ENCODE peak calls at places on chromosomes 5 and 9, in seven cellular contexts. J is PC-9, M is IMR-90, Y is hepatocyte, D is endothelial cell of umbilical vein, Z is SK-N-SH, Q is HCT116. O is an unnamed sample. For H3K9me3 and H4K20me1, the result is how much of the 10 kb centered on the place peaks cover.

GRCh38 chr5:68534131-68534940 is 318.8 kb downstream of the PIK3R1 start:
- DNase-seq in Q (no peak), Z (peak), D (no peak), M (no peak), Y (peak), J (no peak), O (peak)

GRCh38 chr5:74212336-74212735 is 428.2 kb downstream of the ENC1 start:
- DNase-seq in Q (peak), D (peak), M (peak), Z (no peak), Y (no peak), J (no peak), O (peak)

GRCh38 chr9:129491486-129491855 is 129.4 kb downstream of the C9orf50 start:
- DNase-seq in D (peak), M (no peak), Z (no peak), Y (peak), J (no peak), Q (no peak), O (no peak)

GRCh38 chr5:180170810-180171567 is 38.0 kb downstream of the RASGEF1C start:
- DNase-seq in Y (no peak), Z (no peak), D (no peak), J (no peak), M (no peak), Q (no peak), O (no peak)

GRCh38 chr9:122007837-122008236 is 85.3 kb downstream of the TTLL11 start:
- DNase-seq in Y (no peak), Z (no peak), J (no peak), D (no peak), M (no peak), Q (no peak), O (no peak)

GRCh38 chr9:126852289-126852688 is 8.2 kb upstream of the ZBTB34 start:
- DNase-seq in M (no peak), D (no peak), Q (no peak), J (no peak), Z (no peak), Y (no peak), O (no peak)

GRCh38 chr9:130518943-130519772 is 60.2 kb upstream of the FUBP3 start:
- DNase-seq in Y (no peak), J (no peak), Q (no peak), Z (peak), D (peak), M (no peak), O (no peak)

GRCh38 chr5:18220631-18221030 is 586.4 kb downstream of the TAF11L14 start:
- DNase-seq in D (no peak), Z (no peak), J (no peak), Q (no peak), M (no peak), Y (no peak), O (peak)

GRCh38 chr5:123803359-123803758 is 291.4 kb downstream of the CSNK1G3 start:
- DNase-seq in J (no peak), Q (no peak), Z (no peak), Y (no peak), D (no peak), M (no peak), O (no peak)

GRCh38 chr5:6872441-6873160 is 159.4 kb downstream of the TENT4A start:
- DNase-seq in Z (no peak), D (no peak), Q (no peak), J (no peak), Y (no peak), M (no peak), O (no peak)

GRCh38 chr9:114488398-114489129 is 16.7 kb downstream of the WHRN start:
- DNase-seq in Y (no peak), D (no peak), M (no peak), J (no peak), Z (no peak), Q (no peak), O (no peak)

GRCh38 chr5:180138976-180139730 is 67.6 kb upstream of the RNF130 start:
- DNase-seq in Q (no peak), J (no peak), D (no peak), M (no peak), Z (no peak), Y (no peak), O (no peak)

GRCh38 chr5:137867664-137868063 is at the start of gene MYOT:
- DNase-seq in Y (no peak), Z (no peak), Q (no peak), J (no peak), M (no peak), D (no peak), O (no peak)

GRCh38 chr9:115850548-115851304 is 302.9 kb upstream of the PAPPA start:
- DNase-seq in M (peak), Q (no peak), J (no peak), Z (no peak), Y (no peak), D (no peak), O (peak)

GRCh38 chr9:112765281-112765680 is 14.7 kb downstream of the SNX30 start:
- DNase-seq in D (no peak), J (no peak), Z (no peak), M (no peak), Q (no peak), Y (no peak), O (no peak)

GRCh38 chr9:134671341-134672113 is 29.9 kb downstream of the COL5A1 start:
- DNase-seq in Q (no peak), M (no peak), Y (no peak), Z (no peak), D (no peak), J (no peak), O (peak)

GRCh38 chr9:68873179-68873578 is 140.7 kb downstream of the PRKACG start:
- DNase-seq in Z (no peak), M (no peak), D (no peak), J (no peak), Q (no peak), Y (no peak), O (no peak)

GRCh38 chr9:82271099-82271498 is 282.5 kb downstream of the SPATA31D1 start:
- DNase-seq in D (no peak), Z (no peak), M (peak), J (no peak), Q (no peak), Y (no peak), O (peak)

GRCh38 chr5:172188033-172188892 is at the start of gene STK10:
- DNase-seq in M (peak), Z (peak), J (peak), D (peak), Y (peak), Q (peak), O (peak)

GRCh38 chr5:56175465-56175864 is 57.7 kb downstream of the ANKRD55 start:
- DNase-seq in J (peak), Q (peak), D (peak), M (peak), Y (peak), Z (no peak), O (peak)

GRCh38 chr5:179762079-179762780 is 29.6 kb downstream of the MAML1 start:
- DNase-seq in Q (no peak), D (no peak), J (peak), Z (peak), M (no peak), Y (peak), O (peak)

GRCh38 chr9:79799691-79800345 is 228.1 kb downstream of the TLE4 start:
- DNase-seq in Q (no peak), Z (no peak), Y (peak), M (no peak), J (no peak), D (peak), O (no peak)

GRCh38 chr9:4739587-4740372 is 1.2 kb downstream of the AK3 start:
- DNase-seq in Y (peak), Z (peak), M (no peak), D (no peak), J (no peak), Q (no peak), O (peak)

GRCh38 chr5:143977891-143978448 is 166.0 kb downstream of the HMHB1 start:
- DNase-seq in Z (no peak), Y (no peak), J (peak), Q (no peak), D (peak), M (no peak), O (peak)

GRCh38 chr9:136664799-136665082 is 2.0 kb downstream of the EGFL7 start:
- DNase-seq in D (no peak), Y (no peak), M (no peak), J (no peak), Q (no peak), Z (no peak), O (no peak)

GRCh38 chr5:35884125-35884788 is 27.6 kb downstream of the IL7R start:
- DNase-seq in J (peak), Q (no peak), Z (no peak), Y (no peak), D (peak), M (peak), O (peak)

GRCh38 chr5:174404848-174405247 is 319.5 kb upstream of the MSX2 start:
- DNase-seq in Y (no peak), D (no peak), Z (no peak), M (no peak), Q (no peak), J (no peak), O (no peak)

GRCh38 chr5:135477594-135477993 is 25.4 kb upstream of the TIFAB start:
- DNase-seq in Q (no peak), J (no peak), M (no peak), Z (no peak), D (no peak), Y (no peak), O (no peak)

GRCh38 chr9:16321461-16322119 is 548.9 kb downstream of the BNC2 start:
- DNase-seq in J (no peak), Y (no peak), D (peak), M (peak), Q (no peak), Z (peak), O (peak)

GRCh38 chr9:82606761-82607382 is 456.1 kb downstream of the RASEF start:
- DNase-seq in D (peak), M (peak), Y (peak), J (peak), Q (peak), Z (peak), O (peak)

DNA sequence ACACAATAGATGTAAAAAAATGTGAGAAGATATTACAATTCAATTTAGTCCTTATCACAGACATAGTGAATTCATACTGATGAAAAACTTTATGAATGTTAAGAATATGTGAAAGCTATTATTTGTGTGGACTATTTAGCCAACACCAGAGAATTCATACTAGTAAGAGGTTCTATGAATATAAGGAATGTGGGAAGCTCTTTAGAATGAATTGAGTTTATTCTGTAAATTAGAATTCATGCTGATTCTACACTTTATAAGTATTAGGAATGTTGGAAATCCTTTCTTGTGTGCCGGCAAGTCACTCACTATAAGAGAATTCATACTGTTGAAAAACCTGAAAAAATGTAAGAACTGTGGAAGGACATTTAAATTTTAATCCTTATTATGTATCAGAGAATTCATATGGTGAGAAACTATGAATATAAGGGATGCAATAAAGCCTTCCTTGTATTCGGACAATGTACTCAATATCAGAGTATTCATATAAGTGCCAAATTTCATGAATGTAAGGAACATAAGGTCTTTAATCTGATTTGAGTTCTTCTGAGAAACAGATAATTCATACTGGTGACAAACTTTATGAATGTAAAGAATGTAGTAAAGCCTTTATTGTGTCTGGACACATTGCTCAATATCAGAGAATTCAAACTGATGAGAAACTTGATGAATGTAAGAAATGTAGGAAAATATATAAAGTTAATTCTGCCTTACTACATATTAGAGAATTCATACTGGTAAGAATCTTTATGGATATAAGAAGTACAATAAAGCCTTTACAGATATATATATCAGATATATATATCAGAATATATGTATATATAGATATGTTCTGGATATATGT is 21.5 kb upstream of the PCDHA1 start:
- DNase-seq in Q (no peak), D (peak), M (no peak), J (no peak), Z (no peak), Y (no peak), O (peak)
- H3K9me3 ChIP-seq in Q (under half), D (under half), M (under half), J (half or more), Z (under half), Y (under half), O (under half)

GRCh38 chr5:141322261-141322660 is 1.7 kb upstream of the TAF7 start:
- DNase-seq in Z (no peak), Y (no peak), Q (no peak), M (no peak), J (no peak), D (no peak), O (no peak)

GRCh38 chr5:141320225-141321169 is at the start of gene TAF7:
- DNase-seq in Y (peak), M (peak), J (peak), D (peak), Q (peak), Z (peak), O (peak)

GRCh38 chr5:141319699-141320098 is 885 bp downstream of the TAF7 start:
- DNase-seq in J (no peak), Q (no peak), D (no peak), Z (no peak), M (no peak), Y (no peak), O (no peak)

GRCh38 chr5:141313711-141314110 is 6.9 kb downstream of the TAF7 start:
- DNase-seq in Q (no peak), M (no peak), D (no peak), Z (no peak), Y (no peak), J (no peak), O (no peak)

DNA sequence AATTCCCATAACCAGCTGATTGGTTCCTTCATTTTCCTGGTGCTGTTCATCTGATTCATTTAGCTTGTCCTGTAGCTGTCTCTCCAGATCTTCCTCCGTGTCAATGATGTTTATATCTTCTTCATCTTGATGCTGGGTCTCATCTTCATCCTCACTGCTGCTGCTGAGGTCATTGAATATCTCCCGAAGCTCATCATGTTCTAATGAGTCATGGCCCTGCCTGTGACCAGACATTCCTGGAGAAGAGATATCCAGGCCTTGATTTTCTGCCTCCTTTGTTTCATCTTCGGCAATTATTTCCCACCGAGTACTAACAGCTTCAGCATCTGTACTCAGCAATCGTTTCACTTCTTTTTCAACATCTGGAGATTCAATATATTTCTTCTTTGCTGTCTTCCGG is 1.4 kb downstream of the TAF7 start:
- DNase-seq in Q (no peak), J (no peak), D (no peak), Z (no peak), Y (no peak), M (no peak), O (peak)
- H3K4me3 ChIP-seq in Q (peak), J (peak), D (no peak), Z (peak), Y (peak), M (no peak), O (peak)

DNA sequence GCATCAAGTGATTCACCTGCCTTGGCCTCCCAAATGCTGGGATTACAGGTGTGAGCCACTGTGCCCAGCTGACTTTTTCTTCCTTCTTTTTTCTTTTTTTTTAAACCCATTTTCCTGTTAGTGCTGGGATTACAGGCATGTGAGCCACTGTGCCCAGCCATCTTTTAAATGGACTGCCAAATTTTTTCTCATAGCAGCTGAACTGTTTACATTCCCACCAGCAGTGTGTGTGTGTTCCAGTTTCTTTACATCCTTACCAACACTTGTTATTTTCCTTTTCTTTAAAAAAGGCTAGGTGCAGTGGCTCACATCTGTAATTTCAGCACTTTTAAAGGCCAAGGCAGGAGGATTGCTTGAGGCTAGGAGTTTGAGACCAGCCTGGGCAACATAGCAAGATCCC is 76.9 kb downstream of the UBE2R2 start:
- DNase-seq in D (no peak), Y (no peak), Q (no peak), Z (no peak), J (no peak), M (peak), O (no peak)
- H4K20me1 ChIP-seq in D (under half), Y (half or more), Q (under half), Z (half or more), J (under half), M (half or more), O (under half)

DNA sequence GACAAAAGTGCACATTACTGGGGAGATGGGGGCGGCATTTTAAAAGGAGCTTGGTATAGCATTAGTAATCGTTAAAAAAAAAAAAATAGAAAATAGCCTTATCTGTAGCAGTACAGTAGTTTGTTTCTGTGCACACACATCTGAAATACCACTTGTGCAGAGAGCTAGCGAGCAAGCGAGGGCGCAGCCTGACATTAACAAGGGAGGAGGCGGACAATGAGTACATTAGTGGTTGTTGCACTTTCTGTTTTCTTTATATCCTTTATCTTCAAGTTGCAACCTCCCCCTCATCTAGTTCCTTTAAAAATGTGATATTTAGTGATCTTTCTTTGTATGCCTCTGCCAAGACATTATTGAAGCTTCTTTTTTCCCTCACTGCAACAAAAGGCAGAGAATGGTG is 880 bp upstream of the PTPDC1 start:
- DNase-seq in M (no peak), Z (no peak), J (no peak), D (no peak), Y (no peak), Q (no peak), O (no peak)
- H3K9me3 ChIP-seq in M (under half), Z (under half), J (under half), D (under half), Y (under half), Q (under half), O (under half)

DNA sequence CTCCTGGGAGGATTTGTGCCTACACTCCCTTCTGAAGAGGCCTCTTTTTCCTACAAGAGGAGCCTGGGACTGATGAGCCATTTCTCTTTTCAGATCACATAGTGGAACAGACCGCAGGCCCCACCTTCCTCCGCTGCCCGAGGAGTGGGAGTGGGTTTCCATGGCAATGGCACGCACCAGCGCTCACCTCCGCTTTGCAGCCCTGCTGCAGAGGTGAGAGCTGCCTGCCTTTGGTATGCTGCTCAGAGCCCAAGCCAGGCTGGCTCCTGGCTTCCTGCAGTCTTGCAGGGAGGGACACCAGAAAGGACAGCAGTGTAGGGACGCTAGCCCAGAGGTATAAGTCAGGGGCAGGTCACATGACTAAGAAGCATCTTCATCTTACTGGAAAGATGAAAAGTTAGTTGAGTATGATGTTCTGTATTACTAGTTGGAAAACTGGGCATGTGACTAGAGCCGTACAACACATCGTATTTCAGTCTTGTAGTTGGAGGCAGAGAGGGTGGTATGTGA is 12.4 kb downstream of the PTTG1 start:
- DNase-seq in M (no peak), J (no peak), D (no peak), Y (peak), Q (no peak), Z (no peak), O (no peak)
- H3K4me3 ChIP-seq in M (no peak), J (no peak), D (no peak), Y (no peak), Q (no peak), Z (no peak), O (no peak)

GRCh38 chr5:98785244-98785643 is 11.8 kb downstream of the RGMB start:
- DNase-seq in J (no peak), M (no peak), Y (no peak), D (no peak), Z (no peak), Q (no peak), O (no peak)

GRCh38 chr5:98784411-98784810 is 10.9 kb downstream of the RGMB start:
- DNase-seq in J (no peak), Q (no peak), M (no peak), D (no peak), Z (no peak), Y (no peak), O (peak)

GRCh38 chr5:98786178-98786853 is 12.9 kb downstream of the RGMB start:
- DNase-seq in D (no peak), Q (no peak), Y (no peak), M (no peak), J (no peak), Z (no peak), O (peak)

GRCh38 chr5:98789029-98789428 is 15.6 kb downstream of the RGMB start:
- DNase-seq in J (no peak), M (no peak), Y (no peak), Q (no peak), Z (no peak), D (no peak), O (peak)

DNA sequence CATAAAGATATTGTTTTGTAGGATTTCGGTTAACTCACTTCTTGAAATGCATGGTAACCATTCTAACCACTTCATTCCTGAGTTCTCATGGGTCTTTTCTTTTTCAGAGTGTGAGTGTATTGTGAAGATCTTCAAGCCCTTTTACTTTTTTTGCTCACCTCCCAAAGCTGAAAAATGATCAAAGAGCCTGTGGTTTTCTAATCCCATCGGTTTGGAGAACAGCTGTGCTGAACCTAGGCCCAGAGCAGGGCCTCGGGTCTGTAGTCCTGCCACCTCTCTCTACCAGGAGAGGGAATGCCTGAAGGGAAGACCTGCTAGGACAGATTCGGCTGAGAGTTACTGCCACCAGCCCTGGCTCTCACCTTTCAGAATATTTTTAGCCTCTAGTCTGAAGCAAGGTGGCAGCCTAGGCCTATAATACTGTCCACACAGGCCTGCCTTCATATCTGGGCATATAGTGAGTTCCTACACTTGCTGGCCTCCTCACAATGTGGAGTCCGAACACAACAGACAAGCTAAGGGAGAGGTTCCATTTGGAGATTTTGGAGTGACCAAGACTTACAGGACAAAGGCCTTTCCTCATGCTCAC is 13.8 kb downstream of the RGMB start:
- DNase-seq in J (no peak), Z (no peak), M (no peak), Y (no peak), Q (no peak), D (no peak), O (peak)
- H4K20me1 ChIP-seq in J (under half), Z (half or more), M (half or more), Y (under half), Q (under half), D (under half), O (half or more)

O was measured in GM23248.